ENCODE peak calls at places on chromosomes 3 and 15, in ten cellular contexts. I, P, D, B, A, R, Y, L, Z and F are unnamed samples.

GRCh38 chr15:96629501-96629900 is 299.0 kb downstream of the NR2F2 start:
- DNase-seq in B (peak; percentile 56), A (no peak), P (no peak), I (no peak), L (no peak), Z (no peak), R (peak; percentile 66), D (no peak), Y (no peak), F (peak; percentile 3)

GRCh38 chr3:128484404-128485282 is 8.4 kb downstream of the GATA2 start:
- DNase-seq in D (no peak), Z (no peak), L (no peak), A (no peak), B (peak; percentile 36), I (no peak), P (no peak), Y (no peak), R (no peak), F (no peak)

GRCh38 chr3:131772278-131772893 is 262.4 kb downstream of the CPNE4 start:
- DNase-seq in B (no peak), R (no peak), I (no peak), P (no peak), A (no peak), L (no peak), Y (no peak), D (no peak), Z (no peak), F (no peak)

GRCh38 chr3:161920196-161920595 is 423.6 kb downstream of the OTOL1 start:
- DNase-seq in B (no peak), L (no peak), P (no peak), Y (no peak), Z (no peak), R (no peak), D (no peak), A (no peak), I (no peak), F (no peak)

GRCh38 chr3:151206196-151206595 is 3.2 kb upstream of the GPR171 start:
- DNase-seq in P (no peak), B (no peak), A (no peak), L (no peak), Z (no peak), Y (no peak), D (no peak), R (no peak), I (no peak), F (no peak)

GRCh38 chr3:11601446-11602241 is 42.1 kb downstream of the VGLL4 start:
- DNase-seq in R (peak; percentile 74), P (no peak), Y (no peak), B (peak; percentile 72), Z (peak; percentile 37), L (no peak), I (no peak), D (no peak), A (peak; percentile 59), F (no peak)

GRCh38 chr15:85782112-85782511 is 12.6 kb downstream of the KLHL25 start:
- DNase-seq in I (no peak), A (no peak), R (no peak), Y (no peak), B (no peak), P (no peak), D (no peak), Z (no peak), L (no peak), F (no peak)

GRCh38 chr15:88465633-88466219 is 1.5 kb downstream of the MRPL46 start:
- DNase-seq in L (no peak), Y (no peak), Z (no peak), B (no peak), D (peak; percentile 35), I (peak; percentile 39), P (peak; percentile 18), R (no peak), A (no peak), F (no peak)

GRCh38 chr3:11774296-11774877 is 72.3 kb downstream of the TAMM41 start:
- DNase-seq in Y (peak; percentile 62), B (no peak), D (peak; percentile 77), R (no peak), A (no peak), I (peak; percentile 19), P (no peak), Z (peak; percentile 45), L (no peak), F (peak; percentile 66)

GRCh38 chr3:28308196-28308595 is 40.3 kb upstream of the ZCWPW2 start:
- DNase-seq in Y (no peak), L (no peak), Z (no peak), A (no peak), I (no peak), D (no peak), R (no peak), B (no peak), P (no peak), F (no peak)

GRCh38 chr3:33392703-33393125 is 47.5 kb downstream of the UBP1 start:
- DNase-seq in B (no peak), R (no peak), A (no peak), Z (no peak), D (peak; percentile 62), Y (no peak), P (no peak), L (no peak), I (peak; percentile 56), F (no peak)

GRCh38 chr15:85583404-85584390 is 203.3 kb downstream of the AKAP13 start:
- DNase-seq in I (peak; percentile 60), Y (no peak), L (no peak), Z (peak; percentile 26), D (no peak), A (peak; percentile 77), R (no peak), P (no peak), B (peak; percentile 70), F (no peak)

GRCh38 chr3:49377483-49377882 is 19.3 kb upstream of the GPX1 start:
- DNase-seq in Z (no peak), L (no peak), R (no peak), P (peak; percentile 58), I (no peak), Y (no peak), D (no peak), B (no peak), A (peak; percentile 44), F (no peak)

GRCh38 chr3:188294823-188295487 is 141.0 kb downstream of the LPP start:
- DNase-seq in L (no peak), Z (no peak), A (no peak), P (peak; percentile 20), D (peak; percentile 67), B (no peak), I (peak; percentile 70), Y (peak; percentile 36), R (no peak), F (no peak)

GRCh38 chr15:31297880-31298456 is 28.7 kb upstream of the KLF13 start:
- DNase-seq in Y (no peak), Z (no peak), A (no peak), R (no peak), B (no peak), L (no peak), I (peak; percentile 77), D (no peak), P (no peak), F (no peak)

GRCh38 chr15:89178307-89178977 is 42.9 kb downstream of the RLBP1 start:
- DNase-seq in P (no peak), D (no peak), R (no peak), I (no peak), Y (no peak), L (no peak), B (no peak), A (no peak), Z (no peak), F (no peak)

GRCh38 chr3:186953011-186953487 is 22.7 kb downstream of the ST6GAL1 start:
- DNase-seq in P (no peak), I (no peak), L (no peak), D (no peak), A (no peak), B (no peak), Y (peak; percentile 59), Z (no peak), R (no peak), F (no peak)

GRCh38 chr15:79582650-79583049 is 150.5 kb downstream of the MINAR1 start:
- DNase-seq in P (no peak), D (no peak), B (no peak), A (no peak), Y (no peak), I (no peak), Z (no peak), L (no peak), R (no peak), F (no peak)

GRCh38 chr15:32657198-32657886 is 15.8 kb downstream of the SCG5 start:
- DNase-seq in L (no peak), P (no peak), R (no peak), A (no peak), D (no peak), B (no peak), I (no peak), Y (no peak), Z (no peak), F (peak; percentile 34)

GRCh38 chr15:58423858-58424608 is 7.8 kb upstream of the LIPC start:
- DNase-seq in D (no peak), A (no peak), P (no peak), B (no peak), R (no peak), I (no peak), L (no peak), Z (no peak), Y (no peak), F (no peak)

GRCh38 chr3:24242012-24242698 is 252.5 kb downstream of the THRB start:
- DNase-seq in I (no peak), Z (no peak), P (no peak), Y (peak; percentile 70), L (no peak), D (peak; percentile 29), R (no peak), B (peak; percentile 24), A (no peak), F (no peak)

GRCh38 chr3:56787258-56787777 is 14.4 kb downstream of the ARHGEF3 start:
- DNase-seq in Y (no peak), P (no peak), B (no peak), A (no peak), D (no peak), R (no peak), L (no peak), Z (no peak), I (no peak), F (no peak)

GRCh38 chr3:56874269-56874668 is 72.5 kb upstream of the ARHGEF3 start:
- DNase-seq in Y (no peak), I (no peak), D (no peak), B (no peak), A (no peak), R (no peak), Z (no peak), L (no peak), P (no peak), F (no peak)

GRCh38 chr3:155853214-155854146 is 747 bp downstream of the SLC33A1 start:
- DNase-seq in L (peak; percentile 28), R (peak; percentile 73), Y (no peak), P (peak; percentile 37), D (peak; percentile 23), Z (peak; percentile 59), I (peak; percentile 26), B (peak; percentile 45), A (no peak), F (no peak)

GRCh38 chr3:119733812-119734211 is 31.0 kb downstream of the CFAP91 start:
- DNase-seq in Z (no peak), B (no peak), A (no peak), I (no peak), P (no peak), D (no peak), R (no peak), Y (no peak), L (no peak), F (no peak)

GRCh38 chr3:46110701-46111493 is 83.6 kb upstream of the XCR1 start:
- DNase-seq in I (peak; percentile 67), B (peak; percentile 39), R (no peak), Y (peak; percentile 85), A (no peak), L (no peak), Z (no peak), P (no peak), D (peak; percentile 34), F (peak; percentile 76)

GRCh38 chr15:93803406-93803805 is 428.0 kb upstream of the MCTP2 start:
- DNase-seq in A (no peak), R (peak; percentile 62), Z (peak; percentile 3), I (no peak), Y (no peak), L (no peak), P (no peak), B (no peak), D (no peak), F (no peak)

GRCh38 chr15:100897873-100898490 is 18.4 kb downstream of the ALDH1A3 start:
- DNase-seq in I (no peak), B (no peak), D (no peak), P (no peak), R (no peak), A (no peak), L (no peak), Y (no peak), Z (no peak), F (peak; percentile 40)